ENCODE peak calls at places on chromosomes 4 and X, in ten cellular contexts. W is fibroblast of lung; F is tibial artery; U is CD4-positive, alpha-beta T cell; I is cardiac fibroblast; S is psoas muscle; Y is esophagus squamous epithelium; N is dorsolateral prefrontal cortex; T is B cell; V is Caco-2. D is an unnamed sample.

GRCh38 chrX:153885968-153886903 is at the start of gene L1CAM:
- DNase-seq in F (no peak), W (no peak), T (peak), S (no peak), I (no peak), V (no peak), U (no peak), Y (no peak), N (no peak), D (no peak)

GRCh38 chr4:185464184-185464583 is 7.3 kb downstream of the CCDC110 start:
- DNase-seq in N (no peak), I (no peak), F (no peak), Y (no peak), S (no peak), W (no peak), U (no peak), V (no peak), T (no peak), D (no peak)

GRCh38 chrX:119605398-119605738 is 856 bp downstream of the NKRF start:
- DNase-seq in W (no peak), T (peak), Y (no peak), V (no peak), I (no peak), N (no peak), F (peak), U (no peak), S (no peak), D (peak)

GRCh38 chr4:34516524-34516923 is 1727.8 kb downstream of the ARAP2 start:
- DNase-seq in W (no peak), U (no peak), F (no peak), N (no peak), S (no peak), Y (no peak), V (no peak), I (no peak), T (no peak), D (no peak)

GRCh38 chr4:93865650-93866049 is 37.1 kb downstream of the ATOH1 start:
- DNase-seq in N (no peak), Y (no peak), U (no peak), I (no peak), S (no peak), V (no peak), F (no peak), T (no peak), W (no peak), D (no peak)

GRCh38 chr4:11614426-11614825 is 185.7 kb upstream of the HS3ST1 start:
- DNase-seq in T (no peak), N (no peak), Y (no peak), S (no peak), U (no peak), V (peak), W (no peak), I (no peak), F (no peak), D (no peak)

GRCh38 chr4:7425591-7426468 is 8.9 kb downstream of the PSAPL1 start:
- DNase-seq in S (peak), I (no peak), F (peak), U (no peak), N (no peak), Y (no peak), T (no peak), V (peak), W (no peak), D (peak)

GRCh38 chr4:159297088-159297487 is 194.2 kb downstream of the RAPGEF2 start:
- DNase-seq in W (peak), V (no peak), U (no peak), T (no peak), F (no peak), S (no peak), I (no peak), N (no peak), Y (no peak), D (no peak)

GRCh38 chr4:10079256-10079655 is 37.3 kb downstream of the WDR1 start:
- DNase-seq in S (no peak), N (no peak), I (no peak), Y (no peak), T (no peak), V (peak), W (no peak), F (peak), U (no peak), D (no peak)

GRCh38 chrX:39900788-39901170 is 197.0 kb downstream of the BCOR start:
- DNase-seq in U (no peak), Y (no peak), I (no peak), F (no peak), V (no peak), S (no peak), T (no peak), W (no peak), N (no peak), D (no peak)

GRCh38 chr4:27917381-27917780 is 1056.7 kb downstream of the STIM2 start:
- DNase-seq in N (no peak), T (no peak), F (no peak), U (no peak), Y (no peak), W (no peak), S (no peak), V (no peak), I (no peak), D (no peak)

GRCh38 chrX:43278440-43278839 is 377.7 kb upstream of the MAOA start:
- DNase-seq in N (no peak), I (no peak), U (no peak), S (no peak), T (no peak), W (no peak), Y (no peak), F (no peak), V (no peak), D (no peak)

GRCh38 chrX:49884290-49884862 is 5.1 kb downstream of the USP27X start:
- DNase-seq in Y (no peak), S (peak), N (no peak), W (peak), F (peak), T (peak), U (peak), I (peak), V (peak), D (peak)

GRCh38 chr4:183760326-183760725 is 101.2 kb downstream of the TRAPPC11 start:
- DNase-seq in I (no peak), U (no peak), V (no peak), Y (no peak), S (no peak), N (no peak), F (no peak), T (no peak), W (no peak), D (no peak)

GRCh38 chr4:62028758-62029157 is 828.6 kb downstream of the ADGRL3 start:
- DNase-seq in F (no peak), T (no peak), N (no peak), U (no peak), Y (no peak), V (no peak), I (no peak), W (no peak), S (no peak), D (no peak)

GRCh38 chr4:3674479-3674851 is 91.7 kb upstream of the ADRA2C start:
- DNase-seq in F (no peak), U (no peak), N (peak), I (no peak), T (no peak), Y (no peak), W (no peak), S (peak), V (no peak), D (no peak)

GRCh38 chrX:37409278-37409677 is 60.1 kb downstream of the PRRG1 start:
- DNase-seq in I (no peak), U (no peak), F (no peak), S (no peak), Y (no peak), N (no peak), W (no peak), T (no peak), V (no peak), D (no peak)

GRCh38 chr4:6308890-6309643 is 39.4 kb downstream of the WFS1 start:
- DNase-seq in U (no peak), F (no peak), T (no peak), W (no peak), I (peak), Y (no peak), S (no peak), V (no peak), N (no peak), D (no peak)

DNA sequence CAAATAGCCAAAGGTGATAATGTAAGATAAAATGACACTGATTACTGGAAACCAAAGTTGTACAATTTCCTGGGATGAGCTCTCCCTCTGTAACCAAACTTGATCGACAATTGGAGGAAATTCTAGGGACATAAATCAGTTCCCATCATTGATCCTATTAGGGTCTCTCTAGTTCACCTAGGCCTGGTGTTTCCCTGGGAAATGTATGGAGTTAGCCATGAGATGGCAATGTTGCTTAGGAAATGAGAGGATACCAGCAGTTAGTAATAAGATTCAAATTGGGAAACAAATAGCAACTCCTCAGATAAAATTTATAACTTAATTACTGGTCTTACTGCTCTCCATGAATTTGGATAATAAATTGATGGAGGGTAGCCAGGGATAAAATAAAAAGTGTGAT is 52.2 kb downstream of the SPATA18 start:
- DNase-seq in T (no peak), V (no peak), W (peak), Y (no peak), F (no peak), N (no peak), S (no peak), I (peak), U (no peak), D (no peak)
- TF ChIP-seq CTCF in T (no peak), V (no peak), W (peak), Y (no peak), F (peak), N (peak), S (peak), I (peak), U (no peak), D (no peak)

DNA sequence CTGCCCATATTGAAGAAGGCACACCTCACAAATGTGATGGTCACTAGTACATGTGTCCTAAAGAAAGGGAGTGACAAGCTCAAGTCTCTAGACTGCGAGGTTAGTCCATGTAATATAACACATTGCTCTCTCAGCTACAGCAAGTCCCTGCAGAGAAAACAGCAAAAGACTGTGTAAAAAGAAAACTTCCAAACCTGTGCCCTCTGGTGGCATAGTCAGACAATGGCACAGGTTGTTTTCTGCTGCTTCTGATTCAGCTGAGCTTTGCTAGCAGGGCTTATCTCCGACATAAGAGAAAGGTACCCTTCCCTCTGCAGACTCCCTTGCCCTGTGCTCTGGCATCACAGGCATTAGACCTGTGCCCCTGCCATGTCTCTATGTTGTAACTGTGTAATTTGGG is 1.4 kb upstream of the SERPINA7 start:
- DNase-seq in Y (no peak), U (no peak), V (no peak), I (peak), T (no peak), N (no peak), S (no peak), W (peak), F (no peak), D (no peak)
- TF ChIP-seq CTCF in Y (no peak), U (no peak), V (peak), I (no peak), T (no peak), N (peak), S (peak), W (no peak), F (no peak), D (no peak)

GRCh38 chr4:73661646-73662119 is 41.4 kb upstream of the RASSF6 start:
- DNase-seq in W (peak), Y (no peak), I (peak), F (no peak), T (no peak), N (no peak), V (no peak), S (no peak), U (no peak), D (no peak)
- TF ChIP-seq CTCF in W (no peak), Y (no peak), I (peak), F (no peak), T (no peak), N (no peak), V (no peak), S (no peak), U (no peak), D (no peak)

DNA sequence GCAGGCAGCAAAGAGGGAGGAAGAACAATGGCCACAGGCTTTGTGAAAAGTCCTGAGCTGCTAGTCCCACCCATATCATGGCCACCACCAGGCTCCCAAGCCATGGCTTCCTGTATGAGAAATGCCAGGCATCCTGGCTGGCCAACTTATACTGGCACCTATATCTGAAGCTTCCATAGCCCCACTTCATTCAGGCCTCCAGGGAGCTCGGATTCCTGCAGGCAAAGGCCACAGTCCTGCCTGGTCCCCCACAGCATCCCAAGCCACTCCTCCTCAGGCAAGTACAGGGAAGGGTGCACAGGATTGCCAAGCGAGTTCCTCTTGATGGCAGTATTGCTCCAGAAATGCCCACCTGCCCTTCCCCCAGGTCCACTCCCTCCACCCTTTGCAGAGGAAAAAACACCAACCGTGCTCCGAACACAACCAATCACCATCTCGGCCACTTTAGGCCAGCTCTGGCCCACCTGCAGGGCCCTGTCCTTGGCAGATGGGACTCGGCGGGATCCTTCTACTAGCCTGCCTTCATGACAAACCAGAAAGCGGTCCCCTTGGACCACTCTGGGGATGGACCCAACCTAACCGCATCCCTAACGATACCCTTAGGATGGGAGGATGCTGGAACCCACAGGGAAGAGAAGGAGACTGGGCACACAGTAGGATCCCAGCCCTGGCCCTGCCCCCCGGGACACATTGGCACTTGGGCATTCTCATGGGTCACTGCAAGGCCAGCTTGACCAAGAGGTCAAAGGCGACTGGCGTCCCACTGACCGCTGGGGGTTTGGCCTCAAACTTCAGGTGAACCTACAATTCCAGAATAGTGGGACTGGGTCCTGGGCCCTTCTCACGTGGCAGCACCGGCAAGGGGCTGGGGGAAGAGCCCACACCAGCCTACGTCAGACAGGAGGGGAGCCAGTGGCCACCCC is 220.4 kb upstream of the AGTR2 start:
- DNase-seq in U (no peak), I (no peak), N (peak), Y (no peak), T (peak), S (peak), W (no peak), F (no peak), V (no peak), D (no peak)
- TF ChIP-seq CTCF in U (no peak), I (no peak), N (peak), Y (peak), T (no peak), S (peak), W (no peak), F (no peak), V (no peak), D (no peak)

DNA sequence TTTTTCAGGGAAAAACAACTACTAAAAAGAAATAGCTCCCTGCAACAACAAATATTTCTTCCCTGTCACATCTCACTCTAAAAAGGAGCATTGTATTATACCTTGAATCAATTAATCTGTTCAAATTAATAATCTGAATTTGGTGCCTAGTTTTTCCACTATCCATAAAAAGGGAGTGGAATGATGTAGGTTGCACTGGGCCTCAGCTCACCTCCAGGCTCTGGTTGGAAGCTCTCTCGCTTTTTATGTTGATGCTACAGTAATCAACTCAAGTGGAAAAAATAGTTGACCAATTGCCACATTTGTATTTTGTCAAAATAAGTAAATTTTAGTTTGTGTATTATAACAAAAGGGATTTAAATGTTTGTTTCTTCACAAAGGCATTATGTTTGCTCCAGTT is 126.1 kb downstream of the MAD2L1 start:
- DNase-seq in I (no peak), V (no peak), N (no peak), F (no peak), Y (no peak), T (no peak), S (no peak), W (no peak), U (no peak), D (no peak)
- TF ChIP-seq CTCF in I (no peak), V (no peak), N (no peak), F (no peak), Y (no peak), T (no peak), S (no peak), W (no peak), U (no peak), D (no peak)

GRCh38 chrX:149629730-149630387 is 1.7 kb downstream of the TMEM185A start:
- DNase-seq in S (no peak), W (no peak), U (no peak), Y (no peak), V (no peak), I (no peak), F (no peak), T (no peak), N (no peak), D (no peak)

GRCh38 chrX:149628768-149629167 is 2.8 kb downstream of the TMEM185A start:
- DNase-seq in T (no peak), N (no peak), U (no peak), F (no peak), S (no peak), W (no peak), I (no peak), V (no peak), Y (no peak), D (no peak)

GRCh38 chrX:149628280-149628679 is 3.3 kb downstream of the TMEM185A start:
- DNase-seq in F (no peak), V (no peak), Y (no peak), N (no peak), S (no peak), I (no peak), W (no peak), U (no peak), T (no peak), D (no peak)

GRCh38 chrX:149631293-149632165 is at the start of gene TMEM185A:
- DNase-seq in W (peak), S (peak), U (peak), I (peak), F (peak), V (peak), N (no peak), Y (no peak), T (peak), D (peak)

DNA sequence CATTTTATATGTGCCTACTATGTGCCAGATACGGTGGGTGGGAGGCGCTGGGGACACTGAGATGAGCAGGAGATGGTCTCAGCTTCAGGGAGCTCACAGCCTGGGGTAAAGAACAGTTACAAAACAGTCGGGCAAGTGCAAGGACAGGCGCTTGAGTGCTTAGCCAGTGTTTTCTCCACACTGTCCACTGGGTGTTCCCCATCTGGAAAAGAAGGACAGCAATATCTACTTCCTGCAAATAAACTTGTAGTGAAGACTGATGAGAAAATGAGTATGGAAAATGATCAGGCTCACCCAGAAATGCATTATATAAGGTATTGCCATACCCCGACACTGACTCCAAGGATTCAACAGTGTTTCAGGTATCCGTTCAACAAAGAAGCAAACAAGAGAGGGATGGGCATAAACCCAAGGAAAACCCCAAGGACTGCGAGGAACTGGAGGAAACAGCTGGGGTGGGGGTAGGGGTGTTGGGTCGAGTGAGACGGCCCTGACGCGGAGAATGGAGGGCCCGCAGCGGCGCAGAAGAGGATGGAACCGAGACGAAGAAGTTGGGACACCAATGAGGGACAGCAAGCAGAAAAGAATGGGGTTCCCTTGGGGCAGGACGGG is 805 bp downstream of the TMEM185A start:
- DNase-seq in F (no peak), Y (no peak), S (no peak), T (no peak), U (no peak), I (peak), N (no peak), V (no peak), W (peak), D (no peak)
- TF ChIP-seq CTCF in F (no peak), Y (no peak), S (no peak), T (no peak), U (no peak), I (peak), N (no peak), V (no peak), W (no peak), D (no peak)

GRCh38 chr4:16914208-16914607 is 15.8 kb upstream of the LDB2 start:
- DNase-seq in N (no peak), I (peak), S (no peak), U (no peak), W (peak), V (no peak), Y (no peak), T (no peak), F (no peak), D (no peak)
- TF ChIP-seq CTCF in N (peak), I (peak), S (no peak), U (no peak), W (peak), V (no peak), Y (no peak), T (no peak), F (peak), D (no peak)